ENCODE peak calls at places on chromosomes 16 and 17, in seven cellular contexts. U, G, X, C, D, N and Y are unnamed samples. For H3K4me1, the result is how much of the 10 kb centered on the place peaks cover.

GRCh38 chr17:12982224-12982623 is 35.6 kb downstream of the ELAC2 start:
- DNase-seq in U (no peak), G (no peak), X (no peak), C (no peak), D (no peak), N (no peak), Y (no peak)

GRCh38 chr16:54933281-54934150 is 2.9 kb downstream of the IRX5 start:
- DNase-seq in U (peak), G (no peak), X (no peak), C (peak), D (no peak), N (no peak), Y (peak)

GRCh38 chr17:2547176-2547575 is 35.5 kb upstream of the METTL16 start:
- DNase-seq in U (no peak), G (no peak), X (peak), C (no peak), D (no peak), N (peak), Y (no peak)

GRCh38 chr16:21599994-21600773 is 807 bp downstream of the METTL9 start:
- DNase-seq in U (peak), G (peak), X (peak), C (no peak), D (no peak), N (peak), Y (peak)

GRCh38 chr16:88058136-88058535 is 106.9 kb downstream of the BANP start:
- DNase-seq in U (no peak), G (no peak), X (no peak), C (no peak), D (no peak), N (no peak), Y (no peak)

GRCh38 chr17:72931163-72931562 is 161.3 kb downstream of the SLC39A11 start:
- DNase-seq in U (peak), G (no peak), X (no peak), C (no peak), D (no peak), N (no peak), Y (no peak)

GRCh38 chr17:69608114-69608513 is 193.6 kb downstream of the MAP2K6 start:
- DNase-seq in U (no peak), G (no peak), X (no peak), C (no peak), D (no peak), N (no peak), Y (no peak)

GRCh38 chr16:4767872-4768548 is 1.0 kb upstream of the ZNF500 start:
- DNase-seq in U (no peak), G (peak), X (peak), C (no peak), D (no peak), N (peak), Y (no peak)

GRCh38 chr17:19747829-19748806 is at the start of gene ALDH3A1:
- DNase-seq in U (no peak), G (no peak), X (no peak), C (no peak), D (no peak), N (no peak), Y (no peak)

GRCh38 chr16:12395266-12395665 is 408.4 kb downstream of the CPPED1 start:
- DNase-seq in U (no peak), G (no peak), X (peak), C (no peak), D (no peak), N (no peak), Y (no peak)

GRCh38 chr17:65696739-65697394 is 135.4 kb upstream of the AXIN2 start:
- DNase-seq in U (no peak), G (peak), X (peak), C (no peak), D (no peak), N (no peak), Y (peak)

GRCh38 chr17:49851387-49852291 is 3.8 kb upstream of the TAC4 start:
- DNase-seq in U (peak), G (peak), X (peak), C (peak), D (no peak), N (peak), Y (peak)

DNA sequence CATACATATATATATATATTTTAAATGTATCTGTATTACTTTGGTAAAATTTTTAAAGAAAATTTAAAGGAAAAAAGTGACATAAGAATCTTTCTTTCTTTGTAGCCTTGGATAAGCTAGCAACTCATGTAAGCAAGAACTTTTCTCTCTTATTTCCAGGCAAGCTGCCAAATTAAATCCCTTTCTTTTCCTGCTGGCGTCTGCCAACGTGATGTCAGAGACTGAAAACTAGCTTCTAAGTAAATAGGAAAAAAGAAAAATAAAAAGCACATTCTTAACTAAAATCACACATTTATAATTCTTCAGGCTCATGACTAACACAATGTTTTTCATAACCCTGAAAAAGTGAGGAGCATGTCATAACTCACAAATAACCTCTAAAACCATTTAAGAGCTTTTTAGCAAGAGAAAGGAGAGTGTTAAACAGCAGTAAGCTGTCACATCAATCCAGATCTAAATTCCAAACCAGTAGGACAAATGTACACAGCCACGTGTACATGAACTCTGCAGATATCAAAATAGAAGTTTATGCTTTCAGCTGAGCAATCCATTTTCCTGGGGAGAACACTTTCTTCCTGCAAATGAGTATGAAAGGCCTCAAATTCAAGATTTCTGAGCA is 110.0 kb downstream of the N4BP1 start:
- DNase-seq in U (no peak), G (peak), X (peak), C (no peak), D (no peak), N (no peak), Y (no peak)
- H2AK5ac ChIP-seq in U (no peak), G (no peak), X (no peak), C (no peak), D (no peak), N (no peak), Y (no peak)

DNA sequence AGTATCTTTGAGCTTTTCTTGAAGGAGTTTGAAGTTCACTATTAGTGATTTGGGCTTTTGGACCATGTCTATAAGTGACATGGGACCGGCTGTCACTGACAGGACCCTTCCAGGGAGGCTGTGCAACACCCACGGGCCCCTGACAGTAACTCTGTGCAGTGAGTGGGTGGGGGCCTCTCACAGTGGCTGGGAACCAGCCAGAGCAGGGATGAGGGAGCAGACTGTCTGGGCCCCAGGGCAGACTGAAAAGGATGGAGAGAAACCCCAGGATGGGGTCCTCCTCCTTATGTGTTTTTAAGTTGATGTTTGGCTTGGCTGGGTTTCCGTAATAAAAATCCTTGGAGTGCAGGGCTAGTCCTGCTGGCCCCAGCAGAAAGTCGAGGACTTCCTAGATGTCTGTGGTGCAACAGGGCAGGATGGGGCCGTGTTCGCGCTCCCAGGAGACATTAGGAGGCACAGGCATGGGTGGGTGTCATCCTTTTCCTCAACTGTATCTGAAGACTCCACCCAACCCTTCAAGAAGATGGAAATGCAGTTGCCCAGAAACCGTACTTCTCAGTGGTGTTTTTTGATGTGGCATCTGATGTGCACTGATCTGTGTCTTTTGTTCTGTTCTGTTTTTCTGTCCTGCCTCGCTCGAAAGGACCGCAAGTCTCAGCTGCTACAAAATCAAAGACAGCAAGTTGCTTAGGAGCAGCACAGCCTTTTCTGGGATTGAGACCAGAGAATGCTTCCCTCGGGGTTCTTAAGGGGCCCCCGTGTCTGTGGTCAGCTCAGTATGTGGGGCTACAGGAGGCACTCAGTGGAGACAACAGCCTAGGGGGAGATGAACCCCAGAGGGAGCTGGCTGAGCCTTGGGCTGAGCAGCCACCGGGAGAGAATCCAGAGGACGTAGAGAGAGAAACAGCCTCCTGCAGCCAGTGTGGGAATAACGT is 24.2 kb downstream of the PLD6 start:
- DNase-seq in U (no peak), G (no peak), X (no peak), C (no peak), D (no peak), N (no peak), Y (no peak)
- H3K4me1 ChIP-seq in U (under half), G (under half), X (under half), C (under half), D (under half), N (under half), Y (under half)

DNA sequence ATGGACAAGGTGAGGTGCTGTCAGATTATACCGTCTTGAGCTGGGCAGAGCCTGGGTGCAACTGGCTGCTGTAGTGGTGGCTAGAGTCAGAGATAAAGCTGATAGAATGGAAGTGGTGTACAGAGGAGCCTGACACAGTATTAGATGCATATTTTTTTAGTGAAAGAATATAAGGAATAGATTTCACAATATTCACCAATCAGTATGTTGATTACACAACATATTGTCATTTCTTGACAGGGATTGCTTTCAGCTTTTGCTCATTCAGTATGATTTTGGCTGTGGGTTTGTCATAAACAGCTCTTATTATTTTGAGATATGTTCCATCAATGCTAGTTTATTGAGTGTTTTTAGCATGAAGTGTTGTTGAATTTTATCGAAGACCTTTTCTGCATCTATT is 1.7 kb upstream of the CCL23 start:
- DNase-seq in U (no peak), G (no peak), X (no peak), C (no peak), D (no peak), N (no peak), Y (no peak)
- H2BK5ac ChIP-seq in U (no peak), G (no peak), X (no peak), C (no peak), D (no peak), N (no peak), Y (no peak)

GRCh38 chr17:16101440-16101839 is 101.8 kb downstream of the TTC19 start:
- DNase-seq in U (no peak), G (no peak), X (no peak), C (no peak), D (no peak), N (no peak), Y (no peak)

GRCh38 chr17:16106161-16106891 is 106.7 kb downstream of the TTC19 start:
- DNase-seq in U (no peak), G (peak), X (peak), C (no peak), D (no peak), N (no peak), Y (no peak)

GRCh38 chr17:16104189-16104588 is 104.6 kb downstream of the TTC19 start:
- DNase-seq in U (no peak), G (no peak), X (no peak), C (no peak), D (no peak), N (no peak), Y (no peak)

DNA sequence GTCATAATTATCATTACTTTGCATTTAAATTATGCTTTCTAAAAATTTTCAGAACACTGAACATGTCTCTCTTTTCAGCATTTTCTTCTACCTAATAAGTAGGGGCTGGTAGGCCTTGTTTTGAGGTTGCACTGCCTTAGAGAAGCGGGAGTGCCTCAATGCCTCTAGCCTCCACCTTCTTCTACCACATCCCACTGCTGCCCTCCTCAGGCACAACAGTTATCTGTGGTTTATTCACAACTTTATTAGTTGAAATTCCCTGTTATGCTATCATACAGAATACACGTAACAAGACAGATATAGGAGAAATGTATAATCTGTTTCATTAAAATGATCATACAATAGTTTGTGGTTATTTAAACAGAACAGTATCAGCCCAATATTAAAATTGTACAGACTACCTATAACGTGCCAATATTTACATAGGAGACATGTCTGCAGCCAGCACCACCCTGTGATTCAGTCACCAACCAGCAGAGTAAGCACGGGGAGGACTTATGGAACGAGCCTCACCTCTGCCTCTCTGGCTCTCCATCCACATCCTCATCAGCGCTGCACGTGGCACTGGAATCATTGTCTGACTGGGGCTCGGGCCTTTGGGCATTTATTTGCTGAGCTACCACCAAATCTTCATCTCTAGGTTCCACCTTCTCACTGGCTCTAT is 101.2 kb downstream of the TTC19 start:
- DNase-seq in U (no peak), G (no peak), X (no peak), C (no peak), D (no peak), N (no peak), Y (peak)
- H2AK5ac ChIP-seq in U (no peak), G (no peak), X (no peak), C (no peak), D (no peak), N (no peak), Y (no peak)

DNA sequence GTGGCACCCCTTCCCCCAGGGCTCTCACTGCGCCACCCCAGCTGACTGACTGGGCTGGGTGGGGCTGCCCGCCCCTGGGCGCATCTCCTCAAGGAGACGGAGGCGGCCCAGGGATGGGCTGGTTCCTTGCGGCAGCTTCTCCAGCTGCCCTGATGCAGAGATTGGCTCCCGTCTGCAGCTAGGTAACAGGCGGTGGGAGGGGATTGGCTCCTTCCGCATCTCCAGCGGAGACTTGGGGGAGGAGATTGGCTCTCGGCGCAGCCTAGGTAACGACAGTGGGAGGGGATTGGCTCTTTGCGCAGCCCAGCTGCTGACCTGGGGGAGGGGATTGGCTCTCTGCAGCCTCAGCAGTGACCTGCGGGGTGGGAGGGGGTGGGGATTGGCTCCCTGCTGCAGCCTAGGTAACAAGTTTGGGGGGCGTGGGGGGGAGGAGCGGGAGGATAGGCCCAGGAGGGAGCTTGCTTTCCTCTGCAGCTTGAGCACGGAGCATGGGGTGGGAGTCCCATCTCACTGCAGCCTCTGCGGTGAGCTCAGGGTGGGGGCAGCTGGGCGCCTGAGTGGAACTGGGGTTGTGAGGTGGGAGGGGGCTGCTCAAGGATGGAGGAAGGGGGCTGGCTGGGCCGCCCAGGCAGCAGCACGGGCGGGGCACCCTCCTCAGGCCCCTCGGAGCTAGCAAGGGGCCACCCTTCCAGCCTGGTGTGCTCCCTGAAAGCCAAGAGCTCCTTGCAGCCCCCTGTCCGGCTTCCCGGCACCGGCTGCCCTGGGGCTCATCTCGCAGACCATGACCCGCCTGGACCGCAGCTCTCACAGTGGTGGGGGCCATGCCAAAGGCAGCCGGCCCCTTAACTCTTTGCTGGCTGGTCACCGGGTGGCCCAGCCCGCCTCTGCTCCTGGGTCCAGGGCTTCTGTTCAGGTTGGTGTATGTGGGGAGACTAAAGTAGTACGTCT is 6.4 kb downstream of the NFE2L1 start:
- DNase-seq in U (peak), G (peak), X (peak), C (peak), D (peak), N (peak), Y (peak)
- H3K4me1 ChIP-seq in U (under half), G (half or more), X (under half), C (under half), D (under half), N (under half), Y (under half)

GRCh38 chr16:17229131-17229530 is 241.6 kb downstream of the XYLT1 start:
- DNase-seq in U (no peak), G (no peak), X (no peak), C (no peak), D (no peak), N (peak), Y (no peak)
- H2BK5ac ChIP-seq in U (no peak), G (no peak), X (no peak), C (no peak), D (no peak), N (no peak), Y (no peak)

GRCh38 chr17:42792545-42792944 is 6.0 kb downstream of the COA3 start:
- DNase-seq in U (no peak), G (no peak), X (no peak), C (no peak), D (no peak), N (no peak), Y (no peak)

GRCh38 chr17:42795465-42795864 is 3.0 kb downstream of the COA3 start:
- DNase-seq in U (no peak), G (no peak), X (no peak), C (no peak), D (no peak), N (no peak), Y (no peak)

GRCh38 chr17:42796066-42796758 is 2.3 kb downstream of the COA3 start:
- DNase-seq in U (no peak), G (no peak), X (no peak), C (no peak), D (no peak), N (no peak), Y (no peak)

GRCh38 chr17:42797067-42798007 is 1.2 kb downstream of the COA3 start:
- DNase-seq in U (no peak), G (no peak), X (no peak), C (no peak), D (no peak), N (no peak), Y (no peak)

DNA sequence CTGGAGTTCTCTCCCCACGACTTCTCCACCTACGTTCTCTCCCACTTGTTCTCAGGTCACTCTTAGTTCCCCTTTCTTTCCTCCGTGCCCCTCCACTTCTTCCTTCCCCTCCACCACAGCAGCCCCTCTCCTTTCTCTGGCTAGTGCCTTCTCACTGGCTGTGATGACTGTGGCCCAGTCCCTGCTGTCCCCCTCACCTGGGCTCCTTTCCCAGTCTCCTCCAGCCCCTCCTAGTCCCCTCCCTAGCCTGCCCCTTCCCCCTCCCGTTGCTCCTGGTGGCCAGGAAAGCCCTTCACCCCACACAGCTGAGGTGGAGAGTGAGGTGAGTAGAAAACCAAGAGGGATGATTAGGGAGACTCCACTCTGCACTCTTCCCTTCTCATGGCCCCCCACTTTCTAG is 3.4 kb downstream of the COA3 start:
- DNase-seq in U (no peak), G (no peak), X (no peak), C (no peak), D (no peak), N (no peak), Y (no peak)
- H2AK5ac ChIP-seq in U (no peak), G (no peak), X (no peak), C (no peak), D (no peak), N (no peak), Y (no peak)